ENCODE peak calls at places on chromosomes 3 and 15, in five cellular contexts. H, O, R, Y and C are unnamed samples.

GRCh38 chr15:100897873-100898490 is 18.4 kb downstream of the ALDH1A3 start:
- DNase-seq in O (no peak), R (peak; percentile 58), H (no peak), Y (no peak), C (no peak)

GRCh38 chr15:89836255-89837133 is 21.8 kb upstream of the ANPEP start:
- DNase-seq in Y (peak; percentile 96), O (no peak), H (no peak), R (no peak), C (no peak)

GRCh38 chr3:189148090-189148507 is 23.7 kb upstream of the TPRG1 start:
- DNase-seq in H (peak; percentile 49), R (peak; percentile 78), O (peak; percentile 26), Y (peak; percentile 68), C (no peak)

GRCh38 chr3:123361019-123361418 is 87.9 kb downstream of the ADCY5 start:
- DNase-seq in R (no peak), Y (no peak), O (no peak), H (no peak), C (no peak)

GRCh38 chr3:129485681-129486056 is 42.8 kb upstream of the RHO start:
- DNase-seq in H (peak; percentile 46), O (no peak), Y (peak; percentile 99), R (peak; percentile 92), C (peak; percentile 46)

GRCh38 chr15:69719527-69719926 is 266.9 kb downstream of the RPLP1 start:
- DNase-seq in H (no peak), R (no peak), Y (no peak), O (no peak), C (no peak)

GRCh38 chr3:35974872-35975271 is 335.5 kb downstream of the ARPP21 start:
- DNase-seq in H (no peak), O (no peak), R (no peak), Y (no peak), C (no peak)

GRCh38 chr3:151305081-151305777 is 11.4 kb downstream of the GPR87 start:
- DNase-seq in R (no peak), O (peak; percentile 61), H (peak; percentile 75), Y (peak; percentile 98), C (no peak)

GRCh38 chr3:124078978-124079911 is 87.3 kb upstream of the ROPN1 start:
- DNase-seq in H (no peak), Y (peak; percentile 64), O (peak; percentile 19), R (no peak), C (no peak)

GRCh38 chr15:29139072-29139471 is 130.6 kb downstream of the NSMCE3 start:
- DNase-seq in O (no peak), H (no peak), R (no peak), Y (no peak), C (no peak)

GRCh38 chr3:178193846-178194245 is 342.4 kb upstream of the KCNMB2 start:
- DNase-seq in Y (no peak), H (no peak), R (no peak), O (no peak), C (no peak)